ENCODE peak calls at places on chromosomes 2 and 18, in nine cellular contexts. One of them, this sample, is unnamed.
A peak's percentile ranks its signal among the peaks of the same experiment; 100 is the strongest.

GRCh38 chr2:18149660-18150246 is 271.3 kb downstream of the KCNS3 start:
- DNase-seq in RPMI8226: peak; percentile 61
- DNase-seq in kidney tubule cell: peak; percentile 56
- DNase-seq in choroid plexus epithelial cell: peak; percentile 75
- DNase-seq in NCI-H1436: peak; percentile 13
- DNase-seq in CD8-positive, alpha-beta memory T cell: no peak
- DNase-seq in suprapubic skin: no peak
- DNase-seq in stimulated activated CD4-positive, alpha-beta T cell treated with anti-CD3 and anti-CD28 coated beads, Interleukin-2, amount 100 ng/mL, for 24 hours: no peak
- DNase-seq in 8988T: no peak
- DNase-seq in this sample: peak; percentile 44

GRCh38 chr2:138267161-138267901 is 234.2 kb upstream of the SPOPL start:
- DNase-seq in NCI-H1436: no peak
- DNase-seq in kidney tubule cell: peak; percentile 79
- DNase-seq in choroid plexus epithelial cell: peak; percentile 86
- DNase-seq in stimulated activated CD4-positive, alpha-beta T cell treated with anti-CD3 and anti-CD28 coated beads, Interleukin-2, amount 100 ng/mL, for 24 hours: no peak
- DNase-seq in CD8-positive, alpha-beta memory T cell: no peak
- DNase-seq in suprapubic skin: no peak
- DNase-seq in RPMI8226: no peak
- DNase-seq in 8988T: no peak
- DNase-seq in this sample: peak; percentile 72

GRCh38 chr2:176931588-176932563 is 280.7 kb upstream of the HNRNPA3 start:
- DNase-seq in suprapubic skin: no peak
- DNase-seq in 8988T: no peak
- DNase-seq in NCI-H1436: no peak
- DNase-seq in CD8-positive, alpha-beta memory T cell: no peak
- DNase-seq in choroid plexus epithelial cell: peak; percentile 54
- DNase-seq in kidney tubule cell: peak; percentile 74
- DNase-seq in RPMI8226: peak; percentile 41
- DNase-seq in stimulated activated CD4-positive, alpha-beta T cell treated with anti-CD3 and anti-CD28 coated beads, Interleukin-2, amount 100 ng/mL, for 24 hours: peak; percentile 21
- DNase-seq in this sample: peak; percentile 9

GRCh38 chr2:217714268-217714643 is 288.5 kb downstream of the TNS1 start:
- DNase-seq in RPMI8226: no peak
- DNase-seq in suprapubic skin: no peak
- DNase-seq in choroid plexus epithelial cell: peak; percentile 24
- DNase-seq in NCI-H1436: no peak
- DNase-seq in stimulated activated CD4-positive, alpha-beta T cell treated with anti-CD3 and anti-CD28 coated beads, Interleukin-2, amount 100 ng/mL, for 24 hours: no peak
- DNase-seq in kidney tubule cell: peak; percentile 51
- DNase-seq in CD8-positive, alpha-beta memory T cell: no peak
- DNase-seq in 8988T: no peak
- DNase-seq in this sample: no peak

GRCh38 chr2:119148082-119148715 is 10.4 kb downstream of the C1QL2 start:
- DNase-seq in 8988T: no peak
- DNase-seq in RPMI8226: no peak
- DNase-seq in choroid plexus epithelial cell: no peak
- DNase-seq in stimulated activated CD4-positive, alpha-beta T cell treated with anti-CD3 and anti-CD28 coated beads, Interleukin-2, amount 100 ng/mL, for 24 hours: no peak
- DNase-seq in kidney tubule cell: no peak
- DNase-seq in NCI-H1436: no peak
- DNase-seq in CD8-positive, alpha-beta memory T cell: no peak
- DNase-seq in suprapubic skin: no peak
- DNase-seq in this sample: no peak

GRCh38 chr2:236682651-236683422 is 113.2 kb downstream of the ACKR3 start:
- DNase-seq in 8988T: no peak
- DNase-seq in kidney tubule cell: peak; percentile 80
- DNase-seq in stimulated activated CD4-positive, alpha-beta T cell treated with anti-CD3 and anti-CD28 coated beads, Interleukin-2, amount 100 ng/mL, for 24 hours: no peak
- DNase-seq in CD8-positive, alpha-beta memory T cell: no peak
- DNase-seq in RPMI8226: no peak
- DNase-seq in NCI-H1436: no peak
- DNase-seq in choroid plexus epithelial cell: no peak
- DNase-seq in suprapubic skin: peak; percentile 49
- DNase-seq in this sample: no peak

GRCh38 chr18:27007880-27008279 is 142.4 kb upstream of the AQP4 start:
- DNase-seq in choroid plexus epithelial cell: no peak
- DNase-seq in suprapubic skin: no peak
- DNase-seq in CD8-positive, alpha-beta memory T cell: no peak
- DNase-seq in 8988T: no peak
- DNase-seq in NCI-H1436: no peak
- DNase-seq in kidney tubule cell: peak; percentile 55
- DNase-seq in stimulated activated CD4-positive, alpha-beta T cell treated with anti-CD3 and anti-CD28 coated beads, Interleukin-2, amount 100 ng/mL, for 24 hours: no peak
- DNase-seq in RPMI8226: no peak
- DNase-seq in this sample: no peak

GRCh38 chr2:167890739-167891138 is 356.7 kb downstream of the STK39 start:
- DNase-seq in kidney tubule cell: no peak
- DNase-seq in NCI-H1436: no peak
- DNase-seq in CD8-positive, alpha-beta memory T cell: no peak
- DNase-seq in suprapubic skin: no peak
- DNase-seq in RPMI8226: peak; percentile 24
- DNase-seq in choroid plexus epithelial cell: no peak
- DNase-seq in 8988T: no peak
- DNase-seq in stimulated activated CD4-positive, alpha-beta T cell treated with anti-CD3 and anti-CD28 coated beads, Interleukin-2, amount 100 ng/mL, for 24 hours: no peak
- DNase-seq in this sample: no peak

GRCh38 chr2:46010925-46011490 is 286.2 kb upstream of the EPAS1 start:
- DNase-seq in suprapubic skin: no peak
- DNase-seq in 8988T: no peak
- DNase-seq in kidney tubule cell: peak; percentile 58
- DNase-seq in CD8-positive, alpha-beta memory T cell: peak; percentile 24
- DNase-seq in NCI-H1436: peak; percentile 28
- DNase-seq in RPMI8226: peak; percentile 31
- DNase-seq in stimulated activated CD4-positive, alpha-beta T cell treated with anti-CD3 and anti-CD28 coated beads, Interleukin-2, amount 100 ng/mL, for 24 hours: no peak
- DNase-seq in choroid plexus epithelial cell: peak; percentile 79
- DNase-seq in this sample: peak; percentile 54

GRCh38 chr2:232836934-232837333 is 33.1 kb upstream of the SNORC start:
- DNase-seq in stimulated activated CD4-positive, alpha-beta T cell treated with anti-CD3 and anti-CD28 coated beads, Interleukin-2, amount 100 ng/mL, for 24 hours: no peak
- DNase-seq in NCI-H1436: no peak
- DNase-seq in RPMI8226: no peak
- DNase-seq in choroid plexus epithelial cell: no peak
- DNase-seq in CD8-positive, alpha-beta memory T cell: no peak
- DNase-seq in 8988T: no peak
- DNase-seq in kidney tubule cell: peak; percentile 44
- DNase-seq in suprapubic skin: no peak
- DNase-seq in this sample: no peak

GRCh38 chr2:230843130-230843529 is 21.6 kb upstream of the ITM2C start:
- DNase-seq in CD8-positive, alpha-beta memory T cell: no peak
- DNase-seq in RPMI8226: no peak
- DNase-seq in kidney tubule cell: no peak
- DNase-seq in 8988T: no peak
- DNase-seq in NCI-H1436: no peak
- DNase-seq in suprapubic skin: no peak
- DNase-seq in choroid plexus epithelial cell: no peak
- DNase-seq in stimulated activated CD4-positive, alpha-beta T cell treated with anti-CD3 and anti-CD28 coated beads, Interleukin-2, amount 100 ng/mL, for 24 hours: no peak
- DNase-seq in this sample: no peak

GRCh38 chr2:237692601-237693079 is 65.3 kb downstream of the LRRFIP1 start:
- DNase-seq in 8988T: no peak
- DNase-seq in kidney tubule cell: peak; percentile 42
- DNase-seq in RPMI8226: peak; percentile 27
- DNase-seq in CD8-positive, alpha-beta memory T cell: peak; percentile 40
- DNase-seq in suprapubic skin: peak; percentile 85
- DNase-seq in choroid plexus epithelial cell: no peak
- DNase-seq in stimulated activated CD4-positive, alpha-beta T cell treated with anti-CD3 and anti-CD28 coated beads, Interleukin-2, amount 100 ng/mL, for 24 hours: peak; percentile 46
- DNase-seq in NCI-H1436: no peak
- DNase-seq in this sample: no peak

GRCh38 chr2:184598313-184599053 is at the start of gene ZNF804A:
- DNase-seq in RPMI8226: peak; percentile 82
- DNase-seq in choroid plexus epithelial cell: peak; percentile 45
- DNase-seq in NCI-H1436: peak; percentile 60
- DNase-seq in suprapubic skin: peak; percentile 79
- DNase-seq in CD8-positive, alpha-beta memory T cell: no peak
- DNase-seq in stimulated activated CD4-positive, alpha-beta T cell treated with anti-CD3 and anti-CD28 coated beads, Interleukin-2, amount 100 ng/mL, for 24 hours: peak; percentile 18
- DNase-seq in kidney tubule cell: peak; percentile 61
- DNase-seq in 8988T: no peak
- DNase-seq in this sample: peak; percentile 74

GRCh38 chr2:142786922-142787702 is 90.4 kb upstream of the KYNU start:
- DNase-seq in suprapubic skin: no peak
- DNase-seq in stimulated activated CD4-positive, alpha-beta T cell treated with anti-CD3 and anti-CD28 coated beads, Interleukin-2, amount 100 ng/mL, for 24 hours: no peak
- DNase-seq in RPMI8226: no peak
- DNase-seq in CD8-positive, alpha-beta memory T cell: no peak
- DNase-seq in NCI-H1436: no peak
- DNase-seq in 8988T: no peak
- DNase-seq in choroid plexus epithelial cell: no peak
- DNase-seq in kidney tubule cell: no peak
- DNase-seq in this sample: no peak

GRCh38 chr18:60838677-60839076 is 466.1 kb upstream of the MC4R start:
- DNase-seq in 8988T: no peak
- DNase-seq in suprapubic skin: no peak
- DNase-seq in kidney tubule cell: no peak
- DNase-seq in NCI-H1436: no peak
- DNase-seq in stimulated activated CD4-positive, alpha-beta T cell treated with anti-CD3 and anti-CD28 coated beads, Interleukin-2, amount 100 ng/mL, for 24 hours: no peak
- DNase-seq in CD8-positive, alpha-beta memory T cell: no peak
- DNase-seq in RPMI8226: no peak
- DNase-seq in choroid plexus epithelial cell: no peak
- DNase-seq in this sample: no peak

GRCh38 chr2:45813003-45813601 is 161.6 kb downstream of the PRKCE start:
- DNase-seq in suprapubic skin: peak; percentile 48
- DNase-seq in 8988T: no peak
- DNase-seq in stimulated activated CD4-positive, alpha-beta T cell treated with anti-CD3 and anti-CD28 coated beads, Interleukin-2, amount 100 ng/mL, for 24 hours: no peak
- DNase-seq in kidney tubule cell: no peak
- DNase-seq in NCI-H1436: no peak
- DNase-seq in CD8-positive, alpha-beta memory T cell: no peak
- DNase-seq in choroid plexus epithelial cell: no peak
- DNase-seq in RPMI8226: no peak
- DNase-seq in this sample: peak; percentile 41

GRCh38 chr2:86072271-86072858 is 33.3 kb downstream of the POLR1A start:
- DNase-seq in suprapubic skin: no peak
- DNase-seq in choroid plexus epithelial cell: peak; percentile 52
- DNase-seq in RPMI8226: peak; percentile 68
- DNase-seq in stimulated activated CD4-positive, alpha-beta T cell treated with anti-CD3 and anti-CD28 coated beads, Interleukin-2, amount 100 ng/mL, for 24 hours: no peak
- DNase-seq in kidney tubule cell: peak; percentile 42
- DNase-seq in 8988T: no peak
- DNase-seq in CD8-positive, alpha-beta memory T cell: no peak
- DNase-seq in NCI-H1436: no peak
- DNase-seq in this sample: no peak

GRCh38 chr2:140747097-140747496 is 1383.7 kb downstream of the LRP1B start:
- DNase-seq in RPMI8226: no peak
- DNase-seq in kidney tubule cell: no peak
- DNase-seq in stimulated activated CD4-positive, alpha-beta T cell treated with anti-CD3 and anti-CD28 coated beads, Interleukin-2, amount 100 ng/mL, for 24 hours: no peak
- DNase-seq in choroid plexus epithelial cell: no peak
- DNase-seq in 8988T: no peak
- DNase-seq in CD8-positive, alpha-beta memory T cell: no peak
- DNase-seq in NCI-H1436: no peak
- DNase-seq in suprapubic skin: no peak
- DNase-seq in this sample: no peak

GRCh38 chr18:39799010-39799409 is 2156.0 kb upstream of the PIK3C3 start:
- DNase-seq in RPMI8226: peak; percentile 73
- DNase-seq in NCI-H1436: no peak
- DNase-seq in CD8-positive, alpha-beta memory T cell: no peak
- DNase-seq in 8988T: no peak
- DNase-seq in kidney tubule cell: peak; percentile 30
- DNase-seq in suprapubic skin: no peak
- DNase-seq in choroid plexus epithelial cell: peak; percentile 48
- DNase-seq in stimulated activated CD4-positive, alpha-beta T cell treated with anti-CD3 and anti-CD28 coated beads, Interleukin-2, amount 100 ng/mL, for 24 hours: no peak
- DNase-seq in this sample: peak; percentile 49

This sample was measured in amniotic epithelial cell.